ENCODE peak calls at places on chromosomes 2 and 18, in nine cellular contexts. One of them, this sample, is unnamed.

GRCh38 chr2:230330725-230331124 is 3.7 kb downstream of the SP140L start:
- DNase-seq in kidney: no peak
- DNase-seq in mesothelial cell of epicardium: no peak
- DNase-seq in cardiac fibroblast: peak
- DNase-seq in fibroblast of the aortic adventitia: no peak
- DNase-seq in suprapubic skin: no peak
- DNase-seq in fibroblast of pulmonary artery: peak
- DNase-seq in astrocyte of the spinal cord: peak
- DNase-seq in PC-3: no peak
- DNase-seq in this sample: no peak

GRCh38 chr2:204491528-204491927 is 53.7 kb upstream of the PARD3B start:
- DNase-seq in kidney: no peak
- DNase-seq in mesothelial cell of epicardium: no peak
- DNase-seq in cardiac fibroblast: peak
- DNase-seq in fibroblast of the aortic adventitia: peak
- DNase-seq in suprapubic skin: no peak
- DNase-seq in fibroblast of pulmonary artery: peak
- DNase-seq in astrocyte of the spinal cord: peak
- DNase-seq in PC-3: peak
- DNase-seq in this sample: no peak

GRCh38 chr18:78527984-78528383 is 451.6 kb upstream of the SALL3 start:
- DNase-seq in kidney: no peak
- DNase-seq in mesothelial cell of epicardium: no peak
- DNase-seq in cardiac fibroblast: no peak
- DNase-seq in fibroblast of the aortic adventitia: no peak
- DNase-seq in suprapubic skin: no peak
- DNase-seq in fibroblast of pulmonary artery: no peak
- DNase-seq in astrocyte of the spinal cord: no peak
- DNase-seq in PC-3: no peak
- DNase-seq in this sample: peak

GRCh38 chr18:10094154-10094553 is 180.3 kb downstream of the VAPA start:
- DNase-seq in kidney: no peak
- DNase-seq in mesothelial cell of epicardium: no peak
- DNase-seq in cardiac fibroblast: peak
- DNase-seq in fibroblast of the aortic adventitia: no peak
- DNase-seq in suprapubic skin: no peak
- DNase-seq in fibroblast of pulmonary artery: no peak
- DNase-seq in astrocyte of the spinal cord: peak
- DNase-seq in PC-3: peak
- DNase-seq in this sample: no peak

GRCh38 chr2:230949966-230950832 is 25.2 kb upstream of the GPR55 start:
- DNase-seq in kidney: no peak
- DNase-seq in mesothelial cell of epicardium: no peak
- DNase-seq in cardiac fibroblast: no peak
- DNase-seq in fibroblast of the aortic adventitia: no peak
- DNase-seq in suprapubic skin: peak
- DNase-seq in fibroblast of pulmonary artery: no peak
- DNase-seq in astrocyte of the spinal cord: no peak
- DNase-seq in PC-3: no peak
- DNase-seq in this sample: no peak

GRCh38 chr2:241339839-241340471 is 16.1 kb upstream of the FARP2 start:
- DNase-seq in kidney: no peak
- DNase-seq in mesothelial cell of epicardium: no peak
- DNase-seq in cardiac fibroblast: peak
- DNase-seq in fibroblast of the aortic adventitia: peak
- DNase-seq in suprapubic skin: no peak
- DNase-seq in fibroblast of pulmonary artery: peak
- DNase-seq in astrocyte of the spinal cord: no peak
- DNase-seq in PC-3: no peak
- DNase-seq in this sample: no peak

GRCh38 chr2:202056611-202057010 is 16.4 kb upstream of the KIAA2012 start:
- DNase-seq in kidney: no peak
- DNase-seq in mesothelial cell of epicardium: no peak
- DNase-seq in cardiac fibroblast: peak
- DNase-seq in fibroblast of the aortic adventitia: peak
- DNase-seq in suprapubic skin: no peak
- DNase-seq in fibroblast of pulmonary artery: peak
- DNase-seq in astrocyte of the spinal cord: no peak
- DNase-seq in PC-3: peak
- DNase-seq in this sample: no peak

GRCh38 chr2:45860136-45861106 is 208.9 kb downstream of the PRKCE start:
- DNase-seq in kidney: peak
- DNase-seq in mesothelial cell of epicardium: no peak
- DNase-seq in cardiac fibroblast: peak
- DNase-seq in fibroblast of the aortic adventitia: peak
- DNase-seq in suprapubic skin: peak
- DNase-seq in fibroblast of pulmonary artery: peak
- DNase-seq in astrocyte of the spinal cord: peak
- DNase-seq in PC-3: no peak
- DNase-seq in this sample: no peak

GRCh38 chr2:206164261-206164862 is 4.7 kb downstream of the EEF1B2 start:
- DNase-seq in kidney: no peak
- DNase-seq in mesothelial cell of epicardium: no peak
- DNase-seq in cardiac fibroblast: peak
- DNase-seq in fibroblast of the aortic adventitia: peak
- DNase-seq in suprapubic skin: no peak
- DNase-seq in fibroblast of pulmonary artery: peak
- DNase-seq in astrocyte of the spinal cord: peak
- DNase-seq in PC-3: peak
- DNase-seq in this sample: no peak

GRCh38 chr2:20457027-20457426 is 10.2 kb downstream of the RHOB start:
- DNase-seq in kidney: no peak
- DNase-seq in mesothelial cell of epicardium: no peak
- DNase-seq in cardiac fibroblast: peak
- DNase-seq in fibroblast of the aortic adventitia: peak
- DNase-seq in suprapubic skin: no peak
- DNase-seq in fibroblast of pulmonary artery: peak
- DNase-seq in astrocyte of the spinal cord: no peak
- DNase-seq in PC-3: no peak
- DNase-seq in this sample: no peak

GRCh38 chr2:195677884-195678283 is 20.9 kb downstream of the SLC39A10 start:
- DNase-seq in kidney: no peak
- DNase-seq in mesothelial cell of epicardium: no peak
- DNase-seq in cardiac fibroblast: peak
- DNase-seq in fibroblast of the aortic adventitia: no peak
- DNase-seq in suprapubic skin: no peak
- DNase-seq in fibroblast of pulmonary artery: no peak
- DNase-seq in astrocyte of the spinal cord: no peak
- DNase-seq in PC-3: peak
- DNase-seq in this sample: no peak

GRCh38 chr2:10835052-10835970 is 22.7 kb upstream of the PDIA6 start:
- DNase-seq in kidney: peak
- DNase-seq in mesothelial cell of epicardium: peak
- DNase-seq in cardiac fibroblast: peak
- DNase-seq in fibroblast of the aortic adventitia: no peak
- DNase-seq in suprapubic skin: no peak
- DNase-seq in fibroblast of pulmonary artery: peak
- DNase-seq in astrocyte of the spinal cord: peak
- DNase-seq in PC-3: peak
- DNase-seq in this sample: peak

GRCh38 chr2:201057715-201058248 is 13.7 kb downstream of the HYCC2 start:
- DNase-seq in kidney: no peak
- DNase-seq in mesothelial cell of epicardium: no peak
- DNase-seq in cardiac fibroblast: no peak
- DNase-seq in fibroblast of the aortic adventitia: no peak
- DNase-seq in suprapubic skin: no peak
- DNase-seq in fibroblast of pulmonary artery: peak
- DNase-seq in astrocyte of the spinal cord: no peak
- DNase-seq in PC-3: no peak
- DNase-seq in this sample: no peak

GRCh38 chr2:129975016-129975774 is 4.3 kb upstream of the RAB6C start:
- DNase-seq in kidney: no peak
- DNase-seq in mesothelial cell of epicardium: no peak
- DNase-seq in cardiac fibroblast: no peak
- DNase-seq in fibroblast of the aortic adventitia: no peak
- DNase-seq in suprapubic skin: no peak
- DNase-seq in fibroblast of pulmonary artery: no peak
- DNase-seq in astrocyte of the spinal cord: no peak
- DNase-seq in PC-3: no peak
- DNase-seq in this sample: no peak

GRCh38 chr2:96317584-96317997 is 7.5 kb upstream of the ITPRIPL1 start:
- DNase-seq in kidney: no peak
- DNase-seq in mesothelial cell of epicardium: no peak
- DNase-seq in cardiac fibroblast: no peak
- DNase-seq in fibroblast of the aortic adventitia: no peak
- DNase-seq in suprapubic skin: no peak
- DNase-seq in fibroblast of pulmonary artery: no peak
- DNase-seq in astrocyte of the spinal cord: no peak
- DNase-seq in PC-3: no peak
- DNase-seq in this sample: no peak

GRCh38 chr2:126655500-126656310 is at the start of gene GYPC:
- DNase-seq in kidney: peak
- DNase-seq in mesothelial cell of epicardium: no peak
- DNase-seq in cardiac fibroblast: peak
- DNase-seq in fibroblast of the aortic adventitia: peak
- DNase-seq in suprapubic skin: peak
- DNase-seq in fibroblast of pulmonary artery: peak
- DNase-seq in astrocyte of the spinal cord: peak
- DNase-seq in PC-3: no peak
- DNase-seq in this sample: peak

GRCh38 chr2:57906152-57906732 is 140.4 kb upstream of the VRK2 start:
- DNase-seq in kidney: no peak
- DNase-seq in mesothelial cell of epicardium: no peak
- DNase-seq in cardiac fibroblast: peak
- DNase-seq in fibroblast of the aortic adventitia: peak
- DNase-seq in suprapubic skin: no peak
- DNase-seq in fibroblast of pulmonary artery: peak
- DNase-seq in astrocyte of the spinal cord: peak
- DNase-seq in PC-3: peak
- DNase-seq in this sample: no peak

GRCh38 chr2:131055169-131056065 is 37.8 kb downstream of the FAM168B start:
- DNase-seq in kidney: peak
- DNase-seq in mesothelial cell of epicardium: no peak
- DNase-seq in cardiac fibroblast: no peak
- DNase-seq in fibroblast of the aortic adventitia: peak
- DNase-seq in suprapubic skin: peak
- DNase-seq in fibroblast of pulmonary artery: peak
- DNase-seq in astrocyte of the spinal cord: peak
- DNase-seq in PC-3: no peak
- DNase-seq in this sample: no peak

GRCh38 chr18:67846422-67847098 is 330.0 kb upstream of the DSEL start:
- DNase-seq in kidney: no peak
- DNase-seq in mesothelial cell of epicardium: no peak
- DNase-seq in cardiac fibroblast: no peak
- DNase-seq in fibroblast of the aortic adventitia: no peak
- DNase-seq in suprapubic skin: no peak
- DNase-seq in fibroblast of pulmonary artery: no peak
- DNase-seq in astrocyte of the spinal cord: no peak
- DNase-seq in PC-3: no peak
- DNase-seq in this sample: no peak

DNA sequence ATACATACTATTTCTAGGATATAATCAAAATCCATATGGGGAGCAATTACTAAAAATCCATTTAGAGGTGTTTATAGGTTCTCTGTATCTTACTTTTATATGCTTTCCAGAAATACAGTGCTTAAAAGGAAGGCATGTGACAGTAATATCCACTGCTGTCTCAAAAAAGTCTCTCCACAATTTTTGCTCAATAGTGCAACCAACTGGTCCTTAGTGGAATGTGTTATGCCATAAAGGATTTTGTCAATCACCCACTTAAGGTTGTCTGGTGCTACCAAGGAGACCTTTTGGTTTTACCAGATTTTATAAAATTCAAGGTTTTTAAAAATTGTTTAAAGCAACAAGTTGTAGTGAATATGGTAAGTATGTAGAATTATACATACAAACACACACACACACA is 328.5 kb upstream of the DSEL start:
- DNase-seq in kidney: no peak
- DNase-seq in mesothelial cell of epicardium: no peak
- DNase-seq in cardiac fibroblast: peak
- DNase-seq in fibroblast of the aortic adventitia: peak
- DNase-seq in suprapubic skin: no peak
- DNase-seq in fibroblast of pulmonary artery: peak
- DNase-seq in astrocyte of the spinal cord: no peak
- DNase-seq in PC-3: peak
- DNase-seq in this sample: no peak
- TF ChIP-seq CTCF in kidney: no peak
- TF ChIP-seq CTCF in mesothelial cell of epicardium: no peak
- TF ChIP-seq CTCF in cardiac fibroblast: no peak
- TF ChIP-seq CTCF in fibroblast of the aortic adventitia: peak
- TF ChIP-seq CTCF in suprapubic skin: no peak
- TF ChIP-seq CTCF in fibroblast of pulmonary artery: peak
- TF ChIP-seq CTCF in astrocyte of the spinal cord: peak
- TF ChIP-seq CTCF in PC-3: peak
- TF ChIP-seq CTCF in this sample: no peak

DNA sequence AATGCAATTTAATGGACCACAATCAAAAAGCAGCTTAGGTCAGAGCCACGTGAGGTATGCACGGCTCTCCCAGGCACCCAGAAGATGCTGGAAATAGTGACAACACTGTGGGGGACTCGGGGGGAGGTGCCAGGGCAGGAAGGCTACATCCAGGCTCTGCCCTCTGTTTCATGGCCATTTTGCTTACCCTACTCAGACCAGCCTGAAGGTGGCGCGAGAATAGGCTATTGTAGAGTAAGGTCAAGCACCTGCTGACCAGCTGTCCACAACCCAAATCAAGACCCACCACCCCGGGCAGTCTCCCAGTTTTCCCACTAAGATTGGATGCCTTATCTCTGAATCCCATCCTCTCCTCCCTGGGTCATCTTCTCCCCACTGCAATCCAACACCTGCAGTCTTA is 115.7 kb downstream of the VIT start:
- DNase-seq in kidney: no peak
- DNase-seq in mesothelial cell of epicardium: no peak
- DNase-seq in cardiac fibroblast: no peak
- DNase-seq in fibroblast of the aortic adventitia: no peak
- DNase-seq in suprapubic skin: no peak
- DNase-seq in fibroblast of pulmonary artery: peak
- DNase-seq in astrocyte of the spinal cord: no peak
- DNase-seq in PC-3: peak
- DNase-seq in this sample: no peak
- TF ChIP-seq CTCF in kidney: no peak
- TF ChIP-seq CTCF in mesothelial cell of epicardium: no peak
- TF ChIP-seq CTCF in cardiac fibroblast: peak
- TF ChIP-seq CTCF in fibroblast of the aortic adventitia: peak
- TF ChIP-seq CTCF in suprapubic skin: no peak
- TF ChIP-seq CTCF in fibroblast of pulmonary artery: peak
- TF ChIP-seq CTCF in astrocyte of the spinal cord: peak
- TF ChIP-seq CTCF in PC-3: peak
- TF ChIP-seq CTCF in this sample: no peak

DNA sequence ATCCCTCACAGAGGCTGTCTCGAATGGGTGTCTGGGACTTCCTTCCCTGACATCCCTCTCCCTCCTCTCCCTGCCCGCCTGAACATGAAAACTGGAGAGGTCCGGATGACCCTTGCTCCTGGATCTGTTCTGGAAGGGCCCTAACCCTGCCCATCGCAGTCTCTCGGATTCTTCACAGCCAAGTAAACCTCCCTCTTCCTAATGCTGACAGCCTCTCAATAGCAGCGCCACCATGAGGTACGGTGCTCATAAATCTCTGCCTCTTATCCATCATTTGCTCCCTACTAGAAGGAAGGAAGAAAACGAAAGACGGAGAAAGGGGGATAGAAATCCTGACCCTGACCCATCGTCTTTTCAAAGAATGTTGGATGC is 257.9 kb downstream of the BCL11A start:
- DNase-seq in kidney: no peak
- DNase-seq in mesothelial cell of epicardium: no peak
- DNase-seq in cardiac fibroblast: no peak
- DNase-seq in fibroblast of the aortic adventitia: no peak
- DNase-seq in suprapubic skin: no peak
- DNase-seq in fibroblast of pulmonary artery: no peak
- DNase-seq in astrocyte of the spinal cord: no peak
- DNase-seq in PC-3: no peak
- DNase-seq in this sample: no peak
- TF ChIP-seq CTCF in kidney: no peak
- TF ChIP-seq CTCF in mesothelial cell of epicardium: no peak
- TF ChIP-seq CTCF in cardiac fibroblast: no peak
- TF ChIP-seq CTCF in fibroblast of the aortic adventitia: no peak
- TF ChIP-seq CTCF in suprapubic skin: no peak
- TF ChIP-seq CTCF in fibroblast of pulmonary artery: no peak
- TF ChIP-seq CTCF in astrocyte of the spinal cord: no peak
- TF ChIP-seq CTCF in PC-3: peak
- TF ChIP-seq CTCF in this sample: no peak

GRCh38 chr2:128531856-128532255 is 213.2 kb upstream of the HS6ST1 start:
- DNase-seq in kidney: no peak
- DNase-seq in mesothelial cell of epicardium: no peak
- DNase-seq in cardiac fibroblast: no peak
- DNase-seq in fibroblast of the aortic adventitia: no peak
- DNase-seq in suprapubic skin: no peak
- DNase-seq in fibroblast of pulmonary artery: no peak
- DNase-seq in astrocyte of the spinal cord: no peak
- DNase-seq in PC-3: peak
- DNase-seq in this sample: no peak
- TF ChIP-seq CTCF in kidney: peak
- TF ChIP-seq CTCF in mesothelial cell of epicardium: no peak
- TF ChIP-seq CTCF in cardiac fibroblast: no peak
- TF ChIP-seq CTCF in fibroblast of the aortic adventitia: no peak
- TF ChIP-seq CTCF in suprapubic skin: no peak
- TF ChIP-seq CTCF in fibroblast of pulmonary artery: peak
- TF ChIP-seq CTCF in astrocyte of the spinal cord: peak
- TF ChIP-seq CTCF in PC-3: peak
- TF ChIP-seq CTCF in this sample: peak